ENCODE peak calls at places on chromosomes 13 and 19, in nine cellular contexts. I is fibroblast of lung, L is Panc1, D is cardiac muscle cell, R is uterus, B is stomach, M is breast epithelium, A is endothelial cell of umbilical vein, W is right lobe of liver. H is an unnamed sample.

GRCh38 chr13:25752957-25753540 is 298.8 kb downstream of the SHISA2 start:
- DNase-seq in M (no peak), R (peak; percentile 22), A (peak; percentile 43), D (no peak), W (no peak), B (peak; percentile 67), L (no peak), I (peak; percentile 95), H (no peak)

GRCh38 chr13:30147380-30147779 is 160.0 kb downstream of the KATNAL1 start:
- DNase-seq in A (no peak), R (no peak), W (no peak), I (no peak), M (no peak), D (no peak), B (no peak), L (no peak), H (no peak)

GRCh38 chr19:12790628-12791344 is 500 bp upstream of the JUNB start:
- DNase-seq in A (no peak), B (no peak), D (no peak), W (no peak), R (peak; percentile 46), L (no peak), M (no peak), I (no peak), H (no peak)

GRCh38 chr19:38264486-38265212 is at the start of gene SPINT2:
- DNase-seq in W (no peak), D (peak; percentile 89), M (peak; percentile 95), I (no peak), B (no peak), R (no peak), L (no peak), A (no peak), H (no peak)

GRCh38 chr13:102830646-102831045 is 15.2 kb upstream of the ERCC5 start:
- DNase-seq in M (no peak), A (no peak), L (no peak), I (peak; percentile 13), B (peak; percentile 41), D (no peak), R (no peak), W (peak; percentile 87), H (no peak)

GRCh38 chr13:30725331-30726085 is 9.8 kb upstream of the ALOX5AP start:
- DNase-seq in M (no peak), R (no peak), I (peak; percentile 61), B (no peak), A (no peak), W (no peak), D (no peak), L (no peak), H (no peak)

GRCh38 chr13:44218501-44219240 is 155.0 kb upstream of the SERP2 start:
- DNase-seq in W (peak; percentile 81), I (peak; percentile 46), M (peak; percentile 72), L (no peak), B (peak; percentile 89), R (no peak), A (peak; percentile 49), D (no peak), H (peak; percentile 81)

GRCh38 chr19:56508282-56508778 is 675 bp downstream of the ZNF471 start:
- DNase-seq in L (no peak), M (no peak), I (no peak), A (no peak), D (no peak), W (no peak), R (no peak), B (no peak), H (no peak)

GRCh38 chr19:33772102-33772857 is 24.4 kb upstream of the KCTD15 start:
- DNase-seq in L (no peak), D (no peak), A (no peak), R (no peak), M (no peak), I (no peak), B (no peak), W (no peak), H (peak; percentile 57)

GRCh38 chr19:1213391-1214286 is 8.1 kb downstream of the STK11 start:
- DNase-seq in R (peak; percentile 66), D (no peak), L (no peak), A (peak; percentile 96), I (peak; percentile 78), M (no peak), W (peak; percentile 69), B (peak; percentile 73), H (no peak)

GRCh38 chr19:44620667-44621066 is 7.3 kb downstream of the IGSF23 start:
- DNase-seq in R (no peak), B (no peak), A (no peak), M (no peak), L (no peak), I (peak; percentile 35), D (no peak), W (no peak), H (no peak)

GRCh38 chr13:30332516-30333165 is 25.3 kb upstream of the KATNAL1 start:
- DNase-seq in M (no peak), L (no peak), I (no peak), R (peak; percentile 36), W (no peak), A (no peak), B (no peak), D (no peak), H (no peak)

GRCh38 chr13:100658363-100658762 is 16.2 kb downstream of the TMTC4 start:
- DNase-seq in D (no peak), A (no peak), W (no peak), I (no peak), B (no peak), L (no peak), M (no peak), R (no peak), H (no peak)

GRCh38 chr13:113446488-113446854 is 6.8 kb downstream of the ADPRHL1 start:
- DNase-seq in W (no peak), R (no peak), M (no peak), B (no peak), A (no peak), I (no peak), L (no peak), D (no peak), H (no peak)
- H3K27ac ChIP-seq in W (no peak overlapping the region), R (no peak overlapping the region), M (no peak overlapping the region), B (no peak overlapping the region), A (no peak overlapping the region), I (no peak overlapping the region), L (no peak overlapping the region), D (no peak overlapping the region), H (no peak overlapping the region)

DNA sequence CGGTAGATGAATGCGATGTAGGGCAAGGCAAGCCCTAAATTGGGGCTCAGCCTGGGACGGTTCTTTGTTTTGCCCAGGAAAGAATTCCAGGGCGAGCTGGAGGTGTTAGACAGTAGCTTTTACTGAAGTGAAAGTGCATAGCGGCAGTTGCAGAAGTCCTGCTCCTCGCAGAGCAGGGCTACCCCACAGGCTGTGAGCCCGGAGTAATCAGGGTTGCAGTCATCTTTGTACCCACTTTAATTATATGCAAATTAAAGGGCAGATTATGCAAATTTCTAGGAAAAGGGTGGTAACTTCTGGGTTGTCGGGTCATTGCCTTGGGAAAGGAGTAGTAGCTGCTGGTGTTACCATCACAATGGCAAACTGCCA is 30.5 kb downstream of the VAV1 start:
- DNase-seq in L (no peak), M (no peak), B (no peak), A (no peak), I (no peak), R (no peak), D (no peak), W (no peak), H (no peak)
- H3K4me3 ChIP-seq in L (no peak overlapping the region), M (no peak overlapping the region), B (no peak overlapping the region), A (no peak overlapping the region), I (no peak overlapping the region), R (no peak overlapping the region), D (no peak overlapping the region), W (no peak overlapping the region), H (no peak overlapping the region)

DNA sequence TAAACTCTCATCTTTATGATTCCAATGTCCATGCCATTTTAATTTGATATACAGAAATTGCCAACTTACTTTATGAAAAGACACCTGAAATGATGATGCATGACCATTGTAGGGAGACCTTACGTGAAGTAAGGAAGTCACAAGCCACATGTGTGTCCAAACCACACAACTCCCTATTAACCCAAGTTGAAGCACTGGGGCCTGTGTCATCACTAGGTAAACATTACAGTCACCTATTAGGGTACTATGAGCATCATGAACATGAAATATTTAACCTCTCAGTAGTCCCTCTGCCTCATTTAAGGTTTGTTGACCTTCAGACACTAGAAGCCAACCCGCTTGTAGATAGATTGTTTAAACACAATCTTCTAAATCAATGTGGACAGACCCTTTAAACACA is 576.9 kb downstream of the IRS2 start:
- DNase-seq in B (no peak), L (no peak), D (no peak), M (no peak), R (no peak), W (no peak), I (no peak), A (no peak), H (no peak)
- TF ChIP-seq CTCF in B (no peak), L (no peak), D (no peak), M (no peak), R (no peak), W (no peak), I (no peak), A (no peak), H (no peak)

GRCh38 chr19:41577144-41577830 is 1.3 kb downstream of the CEACAM21 start:
- DNase-seq in D (no peak), B (no peak), M (no peak), A (no peak), R (no peak), W (no peak), L (no peak), I (no peak), H (no peak)
- H3K27ac ChIP-seq in D (no peak overlapping the region), B (no peak overlapping the region), M (no peak overlapping the region), A (no peak overlapping the region), R (no peak overlapping the region), W (no peak overlapping the region), L (no peak overlapping the region), I (no peak overlapping the region), H (no peak overlapping the region)

GRCh38 chr19:7888826-7889217 is 512 bp downstream of the LRRC8E start:
- DNase-seq in I (no peak), M (no peak), W (no peak), A (no peak), D (no peak), R (no peak), L (no peak), B (no peak), H (peak; percentile 25)
- H3K4me3 ChIP-seq in I (peak overlapping the region; percentile 79), M (peak overlapping the region; percentile 64), W (peak overlapping the region; percentile 45), A (peak overlapping the region; percentile 31), D (peak overlapping the region; percentile 26), R (no peak overlapping the region), L (peak overlapping the region; percentile 45), B (peak overlapping the region; percentile 43), H (peak overlapping the region; percentile 75)

DNA sequence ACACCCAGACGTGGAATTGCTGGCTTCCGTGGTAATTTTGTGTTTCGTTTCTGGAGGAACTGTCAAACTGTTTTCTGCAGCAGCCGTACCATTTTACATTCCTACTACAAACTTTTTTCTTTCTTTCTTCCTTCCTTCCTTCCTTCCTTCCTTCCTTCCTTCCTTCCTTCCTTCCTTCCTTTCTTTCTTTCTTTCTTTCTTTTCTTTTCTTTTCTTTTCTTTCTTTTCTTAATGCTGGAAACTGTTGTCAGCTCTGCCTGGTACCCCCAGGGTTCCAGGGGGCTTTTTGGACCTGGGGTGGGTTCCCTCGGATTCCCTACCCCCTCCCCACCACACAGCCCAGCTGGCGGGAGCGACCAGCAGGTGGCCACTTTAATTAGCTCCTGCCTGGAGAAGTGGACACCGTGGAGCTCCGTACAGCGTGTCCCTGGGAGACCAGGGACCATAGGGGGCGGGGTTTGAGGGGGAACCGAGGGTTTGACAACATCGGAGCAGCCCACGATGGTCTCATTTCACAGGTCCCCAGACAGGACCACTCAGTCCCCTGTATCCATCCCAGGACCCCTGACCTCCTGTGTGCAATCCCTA is 24.4 kb downstream of the CELF5 start:
- DNase-seq in A (no peak), D (no peak), M (no peak), B (no peak), W (no peak), R (no peak), I (no peak), L (no peak), H (no peak)
- TF ChIP-seq CTCF in A (no peak), D (no peak), M (no peak), B (no peak), W (no peak), R (no peak), I (no peak), L (no peak), H (no peak)